ENCODE peak calls at places on chromosomes 11 and 22, in six cellular contexts. X, B, M, S, G and R are unnamed samples.

GRCh38 chr11:456533-456932 is 6.5 kb downstream of the PTDSS2 start:
- DNase-seq in M (no peak), S (peak), G (peak), B (no peak), X (no peak), R (peak)

GRCh38 chr11:376531-377173 is 7.4 kb downstream of the B4GALNT4 start:
- DNase-seq in G (no peak), S (no peak), M (no peak), B (no peak), X (no peak), R (no peak)

GRCh38 chr11:26992031-26992541 is 1.8 kb upstream of the FIBIN start:
- DNase-seq in S (no peak), X (peak), G (no peak), B (no peak), M (no peak), R (no peak)

GRCh38 chr11:67351275-67352005 is 1.9 kb downstream of the POLD4 start:
- DNase-seq in M (peak), G (no peak), S (peak), X (peak), B (peak), R (no peak)

GRCh38 chr11:67099841-67100324 is 19.2 kb upstream of the KDM2A start:
- DNase-seq in S (no peak), X (no peak), B (no peak), G (no peak), M (no peak), R (no peak)

GRCh38 chr11:113593698-113594308 is 112.3 kb downstream of the TMPRSS5 start:
- DNase-seq in S (no peak), X (no peak), G (no peak), B (no peak), M (no peak), R (no peak)

GRCh38 chr22:23910496-23911190 is 16.5 kb downstream of the MIF start:
- DNase-seq in G (no peak), M (no peak), B (no peak), S (no peak), X (no peak), R (no peak)

GRCh38 chr11:120337896-120338840 is 2.0 kb downstream of the ARHGEF12 start:
- DNase-seq in M (no peak), X (peak), S (no peak), G (no peak), B (no peak), R (no peak)

GRCh38 chr22:25909988-25910387 is 168.0 kb downstream of the MYO18B start:
- DNase-seq in G (no peak), S (no peak), B (no peak), X (no peak), M (no peak), R (no peak)

GRCh38 chr11:76041208-76041607 is 165.1 kb downstream of the WNT11 start:
- DNase-seq in S (no peak), B (no peak), X (no peak), M (no peak), G (no peak), R (no peak)

GRCh38 chr11:2205214-2205770 is 33.7 kb upstream of the TH start:
- DNase-seq in M (no peak), B (no peak), X (no peak), G (no peak), S (no peak), R (no peak)

GRCh38 chr11:64863381-64864060 is 14.9 kb downstream of the EHD1 start:
- DNase-seq in B (no peak), M (no peak), G (no peak), X (no peak), S (no peak), R (no peak)

GRCh38 chr11:5674391-5674790 is 10.5 kb downstream of the TRIM5 start:
- DNase-seq in S (no peak), B (no peak), X (no peak), G (no peak), M (no peak), R (no peak)

GRCh38 chr11:64466115-64466718 is 107.3 kb downstream of the RPS6KA4 start:
- DNase-seq in M (no peak), G (no peak), X (no peak), S (no peak), B (no peak), R (no peak)

GRCh38 chr22:29320546-29320945 is 5.0 kb upstream of the RASL10A start:
- DNase-seq in M (no peak), X (no peak), B (no peak), S (no peak), G (no peak), R (no peak)

GRCh38 chr11:91199866-91200265 is 977.0 kb upstream of the CHORDC1 start:
- DNase-seq in B (no peak), M (no peak), S (no peak), X (no peak), G (no peak), R (no peak)

GRCh38 chr22:21755855-21756284 is 20.3 kb upstream of the YPEL1 start:
- DNase-seq in M (no peak), S (no peak), B (no peak), G (no peak), X (peak), R (no peak)

GRCh38 chr11:15159085-15159484 is 44.4 kb downstream of the INSC start:
- DNase-seq in S (no peak), B (no peak), G (peak), X (peak), M (no peak), R (no peak)

GRCh38 chr11:103744496-103745153 is 291.8 kb upstream of the DDI1 start:
- DNase-seq in B (no peak), S (no peak), X (no peak), G (no peak), M (no peak), R (no peak)

GRCh38 chr22:48535868-48536690 is 1291.6 kb downstream of the BRD1 start:
- DNase-seq in X (no peak), G (no peak), S (no peak), B (no peak), M (no peak), R (no peak)

GRCh38 chr11:133660202-133660568 is 127.9 kb upstream of the OPCML start:
- DNase-seq in G (no peak), B (no peak), S (no peak), X (no peak), M (no peak), R (no peak)

GRCh38 chr22:17725465-17725800 is 48.8 kb downstream of the BID start:
- DNase-seq in B (no peak), G (no peak), S (no peak), M (no peak), X (no peak), R (no peak)

GRCh38 chr11:46710821-46711269 is 8.2 kb upstream of the F2 start:
- DNase-seq in S (no peak), X (peak), G (no peak), B (no peak), M (no peak), R (no peak)

GRCh38 chr22:41447435-41448188 is 1.0 kb upstream of the TOB2 start:
- DNase-seq in S (peak), M (peak), G (no peak), X (peak), B (peak), R (peak)